ENCODE peak calls at places on chromosomes 16 and 17, in nine cellular contexts. One of them, this sample, is unnamed. For H3K4me1, the result is how much of the 10 kb centered on the place peaks cover.

GRCh38 chr16:4688674-4689045 is 4.7 kb upstream of the NUDT16L1 start:
- DNase-seq in IMR-90: no peak
- DNase-seq in GM23248: no peak
- DNase-seq in K562: no peak
- DNase-seq in neural progenitor cell: no peak
- DNase-seq in upper lobe of right lung: no peak
- DNase-seq in cardiac muscle cell: no peak
- DNase-seq in uterus: no peak
- DNase-seq in OCI-LY7: no peak
- DNase-seq in this sample: no peak

GRCh38 chr16:21162661-21163151 is 4.2 kb downstream of the LDAF1 start:
- DNase-seq in IMR-90: peak
- DNase-seq in GM23248: peak
- DNase-seq in K562: no peak
- DNase-seq in neural progenitor cell: no peak
- DNase-seq in upper lobe of right lung: no peak
- DNase-seq in cardiac muscle cell: peak
- DNase-seq in uterus: peak
- DNase-seq in OCI-LY7: no peak
- DNase-seq in this sample: no peak

GRCh38 chr16:75580-76501 is 2.2 kb upstream of the MPG start:
- DNase-seq in IMR-90: peak
- DNase-seq in GM23248: peak
- DNase-seq in K562: peak
- DNase-seq in neural progenitor cell: peak
- DNase-seq in upper lobe of right lung: peak
- DNase-seq in cardiac muscle cell: peak
- DNase-seq in uterus: peak
- DNase-seq in OCI-LY7: peak
- DNase-seq in this sample: peak

GRCh38 chr16:74035816-74036215 is 260.8 kb upstream of the PSMD7 start:
- DNase-seq in IMR-90: peak
- DNase-seq in GM23248: peak
- DNase-seq in K562: peak
- DNase-seq in neural progenitor cell: peak
- DNase-seq in upper lobe of right lung: no peak
- DNase-seq in cardiac muscle cell: peak
- DNase-seq in uterus: no peak
- DNase-seq in OCI-LY7: peak
- DNase-seq in this sample: peak

GRCh38 chr17:66755101-66755943 is 79.6 kb upstream of the CACNG5 start:
- DNase-seq in IMR-90: no peak
- DNase-seq in GM23248: no peak
- DNase-seq in K562: no peak
- DNase-seq in neural progenitor cell: no peak
- DNase-seq in upper lobe of right lung: no peak
- DNase-seq in cardiac muscle cell: no peak
- DNase-seq in uterus: no peak
- DNase-seq in OCI-LY7: no peak
- DNase-seq in this sample: no peak

GRCh38 chr17:70050192-70050591 is 24.8 kb upstream of the KCNJ16 start:
- DNase-seq in IMR-90: no peak
- DNase-seq in GM23248: no peak
- DNase-seq in K562: no peak
- DNase-seq in neural progenitor cell: no peak
- DNase-seq in upper lobe of right lung: no peak
- DNase-seq in cardiac muscle cell: no peak
- DNase-seq in uterus: no peak
- DNase-seq in OCI-LY7: no peak
- DNase-seq in this sample: no peak

GRCh38 chr17:59367657-59368045 is 36.2 kb downstream of the YPEL2 start:
- DNase-seq in IMR-90: no peak
- DNase-seq in GM23248: peak
- DNase-seq in K562: peak
- DNase-seq in neural progenitor cell: no peak
- DNase-seq in upper lobe of right lung: no peak
- DNase-seq in cardiac muscle cell: no peak
- DNase-seq in uterus: no peak
- DNase-seq in OCI-LY7: no peak
- DNase-seq in this sample: no peak

GRCh38 chr16:77877712-77878111 is 89.3 kb downstream of the VAT1L start:
- DNase-seq in IMR-90: peak
- DNase-seq in GM23248: peak
- DNase-seq in K562: no peak
- DNase-seq in neural progenitor cell: no peak
- DNase-seq in upper lobe of right lung: no peak
- DNase-seq in cardiac muscle cell: peak
- DNase-seq in uterus: no peak
- DNase-seq in OCI-LY7: no peak
- DNase-seq in this sample: no peak

GRCh38 chr16:84065536-84066132 is 23.0 kb upstream of the SLC38A8 start:
- DNase-seq in IMR-90: peak
- DNase-seq in GM23248: peak
- DNase-seq in K562: peak
- DNase-seq in neural progenitor cell: peak
- DNase-seq in upper lobe of right lung: peak
- DNase-seq in cardiac muscle cell: peak
- DNase-seq in uterus: no peak
- DNase-seq in OCI-LY7: peak
- DNase-seq in this sample: peak

GRCh38 chr17:39724731-39725130 is 5.6 kb downstream of the MIEN1 start:
- DNase-seq in IMR-90: no peak
- DNase-seq in GM23248: no peak
- DNase-seq in K562: no peak
- DNase-seq in neural progenitor cell: no peak
- DNase-seq in upper lobe of right lung: no peak
- DNase-seq in cardiac muscle cell: no peak
- DNase-seq in uterus: no peak
- DNase-seq in OCI-LY7: no peak
- DNase-seq in this sample: no peak

GRCh38 chr16:4936181-4936990 is 562 bp downstream of the PPL start:
- DNase-seq in IMR-90: no peak
- DNase-seq in GM23248: peak
- DNase-seq in K562: peak
- DNase-seq in neural progenitor cell: peak
- DNase-seq in upper lobe of right lung: peak
- DNase-seq in cardiac muscle cell: no peak
- DNase-seq in uterus: no peak
- DNase-seq in OCI-LY7: no peak
- DNase-seq in this sample: no peak

GRCh38 chr16:51146256-51146924 is 4.7 kb downstream of the SALL1 start:
- DNase-seq in IMR-90: peak
- DNase-seq in GM23248: peak
- DNase-seq in K562: no peak
- DNase-seq in neural progenitor cell: peak
- DNase-seq in upper lobe of right lung: no peak
- DNase-seq in cardiac muscle cell: peak
- DNase-seq in uterus: no peak
- DNase-seq in OCI-LY7: peak
- DNase-seq in this sample: no peak
- H3K4me3 ChIP-seq in IMR-90: peak
- H3K4me3 ChIP-seq in GM23248: peak
- H3K4me3 ChIP-seq in K562: no peak
- H3K4me3 ChIP-seq in neural progenitor cell: peak
- H3K4me3 ChIP-seq in upper lobe of right lung: no peak
- H3K4me3 ChIP-seq in cardiac muscle cell: peak
- H3K4me3 ChIP-seq in uterus: no peak
- H3K4me3 ChIP-seq in OCI-LY7: no peak
- H3K4me3 ChIP-seq in this sample: no peak

GRCh38 chr16:52283581-52284375 is 263.2 kb downstream of the TOX3 start:
- DNase-seq in IMR-90: no peak
- DNase-seq in GM23248: no peak
- DNase-seq in K562: no peak
- DNase-seq in neural progenitor cell: no peak
- DNase-seq in upper lobe of right lung: no peak
- DNase-seq in cardiac muscle cell: no peak
- DNase-seq in uterus: no peak
- DNase-seq in OCI-LY7: no peak
- DNase-seq in this sample: no peak

GRCh38 chr16:52283018-52283417 is 263.9 kb downstream of the TOX3 start:
- DNase-seq in IMR-90: peak
- DNase-seq in GM23248: peak
- DNase-seq in K562: no peak
- DNase-seq in neural progenitor cell: no peak
- DNase-seq in upper lobe of right lung: no peak
- DNase-seq in cardiac muscle cell: peak
- DNase-seq in uterus: no peak
- DNase-seq in OCI-LY7: no peak
- DNase-seq in this sample: no peak
- H3K4me1 ChIP-seq in IMR-90: under half
- H3K4me1 ChIP-seq in GM23248: under half
- H3K4me1 ChIP-seq in K562: under half
- H3K4me1 ChIP-seq in neural progenitor cell: under half
- H3K4me1 ChIP-seq in upper lobe of right lung: under half
- H3K4me1 ChIP-seq in cardiac muscle cell: under half
- H3K4me1 ChIP-seq in uterus: under half
- H3K4me1 ChIP-seq in OCI-LY7: under half
- H3K4me1 ChIP-seq in this sample: under half

GRCh38 chr16:75626806-75627205 is 3.7 kb upstream of the ADAT1 start:
- DNase-seq in IMR-90: no peak
- DNase-seq in GM23248: no peak
- DNase-seq in K562: no peak
- DNase-seq in neural progenitor cell: no peak
- DNase-seq in upper lobe of right lung: no peak
- DNase-seq in cardiac muscle cell: no peak
- DNase-seq in uterus: no peak
- DNase-seq in OCI-LY7: no peak
- DNase-seq in this sample: no peak
- H3K4me3 ChIP-seq in IMR-90: no peak
- H3K4me3 ChIP-seq in GM23248: no peak
- H3K4me3 ChIP-seq in K562: no peak
- H3K4me3 ChIP-seq in neural progenitor cell: no peak
- H3K4me3 ChIP-seq in upper lobe of right lung: no peak
- H3K4me3 ChIP-seq in cardiac muscle cell: no peak
- H3K4me3 ChIP-seq in uterus: no peak
- H3K4me3 ChIP-seq in OCI-LY7: no peak
- H3K4me3 ChIP-seq in this sample: no peak

GRCh38 chr16:70304892-70305448 is 6.0 kb downstream of the DDX19B start:
- DNase-seq in IMR-90: no peak
- DNase-seq in GM23248: peak
- DNase-seq in K562: no peak
- DNase-seq in neural progenitor cell: no peak
- DNase-seq in upper lobe of right lung: no peak
- DNase-seq in cardiac muscle cell: no peak
- DNase-seq in uterus: no peak
- DNase-seq in OCI-LY7: no peak
- DNase-seq in this sample: no peak

GRCh38 chr16:70302745-70303144 is 3.8 kb downstream of the DDX19B start:
- DNase-seq in IMR-90: no peak
- DNase-seq in GM23248: no peak
- DNase-seq in K562: no peak
- DNase-seq in neural progenitor cell: no peak
- DNase-seq in upper lobe of right lung: no peak
- DNase-seq in cardiac muscle cell: no peak
- DNase-seq in uterus: no peak
- DNase-seq in OCI-LY7: no peak
- DNase-seq in this sample: no peak

GRCh38 chr16:70301121-70301520 is 2.1 kb downstream of the DDX19B start:
- DNase-seq in IMR-90: no peak
- DNase-seq in GM23248: no peak
- DNase-seq in K562: no peak
- DNase-seq in neural progenitor cell: no peak
- DNase-seq in upper lobe of right lung: no peak
- DNase-seq in cardiac muscle cell: no peak
- DNase-seq in uterus: no peak
- DNase-seq in OCI-LY7: no peak
- DNase-seq in this sample: no peak

GRCh38 chr16:70306880-70307279 is 7.9 kb downstream of the DDX19B start:
- DNase-seq in IMR-90: no peak
- DNase-seq in GM23248: no peak
- DNase-seq in K562: no peak
- DNase-seq in neural progenitor cell: no peak
- DNase-seq in upper lobe of right lung: no peak
- DNase-seq in cardiac muscle cell: no peak
- DNase-seq in uterus: no peak
- DNase-seq in OCI-LY7: no peak
- DNase-seq in this sample: no peak
- H3K4me1 ChIP-seq in IMR-90: under half
- H3K4me1 ChIP-seq in GM23248: under half
- H3K4me1 ChIP-seq in K562: under half
- H3K4me1 ChIP-seq in neural progenitor cell: under half
- H3K4me1 ChIP-seq in upper lobe of right lung: under half
- H3K4me1 ChIP-seq in cardiac muscle cell: under half
- H3K4me1 ChIP-seq in uterus: under half
- H3K4me1 ChIP-seq in OCI-LY7: under half
- H3K4me1 ChIP-seq in this sample: under half

DNA sequence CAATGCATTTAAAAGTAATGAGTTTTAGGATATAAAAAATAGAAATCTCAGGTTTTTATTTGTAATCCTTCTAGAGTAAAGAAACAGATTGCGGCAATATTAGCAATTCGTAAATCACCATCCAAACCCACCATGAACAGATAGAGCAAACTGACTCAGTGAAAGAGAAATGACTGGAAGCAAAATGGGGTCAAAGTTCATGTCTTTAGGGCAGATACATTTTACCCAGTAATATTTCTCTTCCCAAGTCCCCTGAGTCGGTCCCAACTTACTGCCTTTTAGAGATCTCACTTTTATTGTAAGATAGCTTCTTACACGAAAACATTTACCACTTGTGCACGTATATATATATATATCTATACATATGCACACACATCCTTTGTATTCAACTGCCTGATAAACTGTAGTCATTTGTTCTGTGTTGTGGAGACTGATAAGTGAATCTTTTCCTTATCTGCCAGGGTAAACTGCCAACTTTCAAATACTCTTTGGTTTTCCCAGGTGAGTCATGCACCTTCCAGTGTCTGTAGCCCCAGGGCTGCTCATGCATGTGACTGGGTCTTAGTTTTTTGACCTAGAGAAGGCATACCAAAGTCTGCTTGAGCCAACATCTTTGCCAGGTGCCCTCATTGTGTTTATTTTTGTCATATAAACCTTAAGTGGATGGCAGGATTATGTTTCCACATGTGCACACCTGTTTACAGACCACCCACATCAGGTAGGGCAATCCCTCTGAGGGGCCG is 7.8 kb upstream of the IRF8 start:
- DNase-seq in IMR-90: peak
- DNase-seq in GM23248: peak
- DNase-seq in K562: no peak
- DNase-seq in neural progenitor cell: no peak
- DNase-seq in upper lobe of right lung: no peak
- DNase-seq in cardiac muscle cell: no peak
- DNase-seq in uterus: no peak
- DNase-seq in OCI-LY7: no peak
- DNase-seq in this sample: no peak
- H3K4me3 ChIP-seq in IMR-90: no peak
- H3K4me3 ChIP-seq in GM23248: no peak
- H3K4me3 ChIP-seq in K562: no peak
- H3K4me3 ChIP-seq in neural progenitor cell: no peak
- H3K4me3 ChIP-seq in upper lobe of right lung: no peak
- H3K4me3 ChIP-seq in cardiac muscle cell: no peak
- H3K4me3 ChIP-seq in uterus: no peak
- H3K4me3 ChIP-seq in OCI-LY7: no peak
- H3K4me3 ChIP-seq in this sample: no peak

DNA sequence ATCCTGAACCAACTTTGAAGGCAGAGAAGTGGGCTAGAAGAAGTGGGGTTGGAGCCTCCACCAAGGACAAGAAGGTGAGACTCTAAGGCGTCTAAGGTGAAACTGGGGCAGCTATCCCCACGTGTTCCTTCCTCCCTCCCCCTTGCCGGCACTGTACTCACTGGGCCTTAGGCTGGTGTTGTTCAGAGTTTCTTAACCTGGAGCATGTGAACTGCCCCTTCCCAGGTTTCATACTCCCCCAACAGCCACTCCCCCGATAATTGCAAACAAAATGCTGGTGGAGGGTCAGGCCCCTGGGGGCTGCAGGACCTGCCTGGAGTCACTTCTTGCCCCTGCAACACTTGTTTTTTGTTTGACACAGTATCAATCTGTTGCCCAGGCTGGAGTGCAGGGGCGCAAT is 7.3 kb upstream of the SOCS3 start:
- DNase-seq in IMR-90: no peak
- DNase-seq in GM23248: no peak
- DNase-seq in K562: no peak
- DNase-seq in neural progenitor cell: no peak
- DNase-seq in upper lobe of right lung: no peak
- DNase-seq in cardiac muscle cell: no peak
- DNase-seq in uterus: no peak
- DNase-seq in OCI-LY7: no peak
- DNase-seq in this sample: no peak
- H3K4me1 ChIP-seq in IMR-90: under half
- H3K4me1 ChIP-seq in GM23248: under half
- H3K4me1 ChIP-seq in K562: under half
- H3K4me1 ChIP-seq in neural progenitor cell: half or more
- H3K4me1 ChIP-seq in upper lobe of right lung: under half
- H3K4me1 ChIP-seq in cardiac muscle cell: under half
- H3K4me1 ChIP-seq in uterus: under half
- H3K4me1 ChIP-seq in OCI-LY7: under half
- H3K4me1 ChIP-seq in this sample: under half

This sample was measured in SJCRH30.